ENCODE peak calls at places on chromosomes 13 and 19, in nine cellular contexts. M, G, J, L, T, A, Q, W and X are unnamed samples.

GRCh38 chr19:33698576-33699435 is 77.1 kb downstream of the CHST8 start:
- DNase-seq in M (peak), G (no peak), J (no peak), L (no peak), T (no peak), A (no peak), Q (no peak), W (no peak), X (no peak)

GRCh38 chr19:41540041-41540695 is 35.8 kb upstream of the CEACAM21 start:
- DNase-seq in M (no peak), G (no peak), J (no peak), L (no peak), T (no peak), A (no peak), Q (no peak), W (no peak), X (no peak)

GRCh38 chr19:13215572-13216380 is 65.6 kb downstream of the IER2 start:
- DNase-seq in M (no peak), G (no peak), J (no peak), L (no peak), T (no peak), A (no peak), Q (no peak), W (peak), X (peak)

GRCh38 chr19:48914181-48914580 is 14.1 kb downstream of the NUCB1 start:
- DNase-seq in M (no peak), G (no peak), J (no peak), L (no peak), T (no peak), A (no peak), Q (no peak), W (no peak), X (no peak)

GRCh38 chr19:14081797-14082674 is 3.5 kb downstream of the C19orf67 start:
- DNase-seq in M (no peak), G (no peak), J (no peak), L (peak), T (peak), A (no peak), Q (no peak), W (no peak), X (no peak)

GRCh38 chr19:49342291-49342721 is 7.1 kb downstream of the CD37 start:
- DNase-seq in M (peak), G (no peak), J (no peak), L (no peak), T (no peak), A (no peak), Q (no peak), W (no peak), X (peak)

GRCh38 chr13:91185294-91185863 is 162.1 kb upstream of the MIR17HG start:
- DNase-seq in M (no peak), G (no peak), J (no peak), L (no peak), T (no peak), A (no peak), Q (peak), W (no peak), X (no peak)

GRCh38 chr19:2084993-2085720 is 11.0 kb downstream of the MOB3A start:
- DNase-seq in M (peak), G (no peak), J (no peak), L (peak), T (peak), A (peak), Q (no peak), W (peak), X (peak)

GRCh38 chr19:34900245-34900644 is 26.5 kb upstream of the ZNF30 start:
- DNase-seq in M (no peak), G (no peak), J (no peak), L (no peak), T (no peak), A (no peak), Q (no peak), W (no peak), X (no peak)

GRCh38 chr13:77554079-77554478 is 18.6 kb downstream of the SCEL start:
- DNase-seq in M (peak), G (no peak), J (no peak), L (no peak), T (no peak), A (no peak), Q (no peak), W (no peak), X (no peak)

GRCh38 chr19:50832666-50833065 is 708 bp downstream of the KLK15 start:
- DNase-seq in M (no peak), G (no peak), J (no peak), L (no peak), T (no peak), A (no peak), Q (no peak), W (no peak), X (no peak)

GRCh38 chr13:113066142-113066455 is 39.5 kb upstream of the F7 start:
- DNase-seq in M (no peak), G (no peak), J (no peak), L (no peak), T (no peak), A (no peak), Q (no peak), W (no peak), X (no peak)

GRCh38 chr13:78131811-78132210 is 213.2 kb upstream of the EDNRB start:
- DNase-seq in M (no peak), G (no peak), J (no peak), L (no peak), T (no peak), A (no peak), Q (no peak), W (no peak), X (no peak)

GRCh38 chr19:51111606-51112005 is 3.4 kb upstream of the CTU1 start:
- DNase-seq in M (no peak), G (peak), J (no peak), L (no peak), T (no peak), A (no peak), Q (peak), W (no peak), X (no peak)

GRCh38 chr13:97266328-97266727 is 44.2 kb downstream of the MBNL2 start:
- DNase-seq in M (peak), G (no peak), J (no peak), L (no peak), T (no peak), A (no peak), Q (peak), W (no peak), X (no peak)

GRCh38 chr19:4198467-4199126 is 16.1 kb downstream of the ANKRD24 start:
- DNase-seq in M (no peak), G (no peak), J (no peak), L (no peak), T (no peak), A (no peak), Q (peak), W (no peak), X (no peak)

GRCh38 chr13:113628291-113629270 is 29.4 kb downstream of the ATP4B start:
- DNase-seq in M (peak), G (no peak), J (no peak), L (no peak), T (no peak), A (no peak), Q (no peak), W (no peak), X (no peak)

GRCh38 chr19:39996218-39996810 is 546 bp upstream of the ZNF546 start:
- DNase-seq in M (no peak), G (peak), J (peak), L (peak), T (no peak), A (no peak), Q (no peak), W (peak), X (no peak)

GRCh38 chr13:113599396-113599795 is 14.8 kb downstream of the TFDP1 start:
- DNase-seq in M (peak), G (no peak), J (no peak), L (no peak), T (no peak), A (no peak), Q (no peak), W (no peak), X (no peak)

GRCh38 chr19:29273000-29273691 is 60.2 kb upstream of the UQCRFS1 start:
- DNase-seq in M (no peak), G (no peak), J (no peak), L (no peak), T (no peak), A (no peak), Q (no peak), W (no peak), X (no peak)

GRCh38 chr19:29283366-29283765 is 70.4 kb upstream of the UQCRFS1 start:
- DNase-seq in M (no peak), G (no peak), J (no peak), L (no peak), T (no peak), A (no peak), Q (no peak), W (no peak), X (no peak)

GRCh38 chr19:29275266-29275665 is 62.3 kb upstream of the UQCRFS1 start:
- DNase-seq in M (no peak), G (no peak), J (no peak), L (no peak), T (no peak), A (no peak), Q (no peak), W (no peak), X (no peak)

GRCh38 chr19:29277107-29277506 is 64.2 kb upstream of the UQCRFS1 start:
- DNase-seq in M (no peak), G (no peak), J (no peak), L (peak), T (peak), A (no peak), Q (peak), W (peak), X (no peak)

GRCh38 chr19:29278716-29279115 is 65.8 kb upstream of the UQCRFS1 start:
- DNase-seq in M (no peak), G (no peak), J (no peak), L (no peak), T (no peak), A (no peak), Q (no peak), W (no peak), X (no peak)
- TF ChIP-seq CTCF in M (no peak), G (no peak), J (no peak), L (no peak), T (no peak), A (no peak), Q (no peak), W (no peak), X (no peak)

GRCh38 chr19:46714523-46715106 is 2.3 kb downstream of the PRKD2 start:
- DNase-seq in M (peak), G (no peak), J (no peak), L (peak), T (no peak), A (no peak), Q (no peak), W (peak), X (peak)

GRCh38 chr19:46715620-46716012 is 1.3 kb downstream of the PRKD2 start:
- DNase-seq in M (no peak), G (no peak), J (no peak), L (no peak), T (no peak), A (no peak), Q (no peak), W (peak), X (no peak)

GRCh38 chr19:46717034-46717715 is at the start of gene PRKD2:
- DNase-seq in M (peak), G (peak), J (peak), L (peak), T (peak), A (peak), Q (peak), W (peak), X (peak)

GRCh38 chr19:46716672-46717033 is 261 bp downstream of the PRKD2 start:
- DNase-seq in M (no peak), G (peak), J (no peak), L (no peak), T (no peak), A (no peak), Q (peak), W (no peak), X (no peak)

GRCh38 chr19:46716013-46716671 is 772 bp downstream of the PRKD2 start:
- DNase-seq in M (no peak), G (peak), J (no peak), L (peak), T (no peak), A (no peak), Q (peak), W (peak), X (no peak)
- TF ChIP-seq CTCF in M (no peak), G (no peak), J (no peak), L (no peak), T (no peak), A (no peak), Q (peak), W (no peak), X (no peak)

GRCh38 chr13:111068009-111068350 is 47.1 kb upstream of the ARHGEF7 start:
- DNase-seq in M (no peak), G (no peak), J (no peak), L (no peak), T (no peak), A (no peak), Q (no peak), W (no peak), X (no peak)
- TF ChIP-seq CTCF in M (no peak), G (no peak), J (no peak), L (no peak), T (peak), A (peak), Q (peak), W (no peak), X (no peak)

GRCh38 chr13:82062772-82063171 is 1721.8 kb upstream of the SPRY2 start:
- DNase-seq in M (no peak), G (no peak), J (no peak), L (no peak), T (no peak), A (no peak), Q (no peak), W (no peak), X (no peak)
- TF ChIP-seq CTCF in M (no peak), G (no peak), J (no peak), L (no peak), T (no peak), A (no peak), Q (no peak), W (no peak), X (no peak)

GRCh38 chr13:72004236-72004635 is 137.2 kb upstream of the DACH1 start:
- DNase-seq in M (no peak), G (no peak), J (no peak), L (no peak), T (no peak), A (no peak), Q (no peak), W (no peak), X (no peak)
- TF ChIP-seq CTCF in M (no peak), G (no peak), J (no peak), L (no peak), T (no peak), A (no peak), Q (no peak), W (no peak), X (no peak)

GRCh38 chr19:35911173-35911572 is 3.1 kb upstream of the TYROBP start:
- DNase-seq in M (no peak), G (no peak), J (no peak), L (no peak), T (no peak), A (no peak), Q (peak), W (no peak), X (no peak)
- TF ChIP-seq CTCF in M (no peak), G (no peak), J (no peak), L (no peak), T (no peak), A (no peak), Q (peak), W (no peak), X (no peak)